ENCODE peak calls at places on chromosomes 3 and 15, in five cellular contexts. One of them, this sample, is unnamed.
A peak's percentile ranks its signal among the peaks of the same experiment; 100 is the strongest.

GRCh38 chr3:119221779-119222320 is 18.8 kb downstream of the B4GALT4 start:
- DNase-seq in T-helper 2 cell: no peak
- DNase-seq in cardiac fibroblast: no peak
- DNase-seq in germinal center: no peak
- DNase-seq in foreskin fibroblast: peak; percentile 35
- DNase-seq in this sample: peak; percentile 57

GRCh38 chr3:129549006-129549800 is 6.2 kb downstream of the H1-8 start:
- DNase-seq in cardiac fibroblast: peak; percentile 41
- DNase-seq in T-helper 2 cell: no peak
- DNase-seq in foreskin fibroblast: peak; percentile 53
- DNase-seq in germinal center: no peak
- DNase-seq in this sample: peak; percentile 5

GRCh38 chr3:45032113-45032512 is 6.0 kb downstream of the CLEC3B start:
- DNase-seq in cardiac fibroblast: no peak
- DNase-seq in germinal center: no peak
- DNase-seq in T-helper 2 cell: no peak
- DNase-seq in foreskin fibroblast: no peak
- DNase-seq in this sample: no peak

GRCh38 chr3:127796751-127797150 is 25.6 kb downstream of the MGLL start:
- DNase-seq in T-helper 2 cell: no peak
- DNase-seq in cardiac fibroblast: no peak
- DNase-seq in germinal center: no peak
- DNase-seq in foreskin fibroblast: no peak
- DNase-seq in this sample: no peak

GRCh38 chr3:38614091-38614490 is 35.4 kb downstream of the SCN5A start:
- DNase-seq in T-helper 2 cell: no peak
- DNase-seq in germinal center: no peak
- DNase-seq in foreskin fibroblast: no peak
- DNase-seq in cardiac fibroblast: no peak
- DNase-seq in this sample: no peak

GRCh38 chr3:13012228-13012691 is 61.0 kb downstream of the IQSEC1 start:
- DNase-seq in cardiac fibroblast: peak; percentile 50
- DNase-seq in T-helper 2 cell: no peak
- DNase-seq in foreskin fibroblast: peak; percentile 21
- DNase-seq in germinal center: peak; percentile 68
- DNase-seq in this sample: no peak

GRCh38 chr15:72338617-72339321 is 18.8 kb upstream of the CELF6 start:
- DNase-seq in foreskin fibroblast: peak; percentile 86
- DNase-seq in germinal center: no peak
- DNase-seq in cardiac fibroblast: peak; percentile 97
- DNase-seq in T-helper 2 cell: no peak
- DNase-seq in this sample: peak; percentile 99

GRCh38 chr3:161510510-161511260 is 14.1 kb downstream of the OTOL1 start:
- DNase-seq in T-helper 2 cell: no peak
- DNase-seq in germinal center: no peak
- DNase-seq in foreskin fibroblast: no peak
- DNase-seq in cardiac fibroblast: no peak
- DNase-seq in this sample: no peak

GRCh38 chr3:31423522-31423921 is 109.2 kb upstream of the STT3B start:
- DNase-seq in foreskin fibroblast: peak; percentile 75
- DNase-seq in germinal center: no peak
- DNase-seq in T-helper 2 cell: no peak
- DNase-seq in cardiac fibroblast: peak; percentile 41
- DNase-seq in this sample: no peak

GRCh38 chr3:56902468-56903159 is 100.9 kb upstream of the ARHGEF3 start:
- DNase-seq in T-helper 2 cell: no peak
- DNase-seq in germinal center: no peak
- DNase-seq in foreskin fibroblast: no peak
- DNase-seq in cardiac fibroblast: no peak
- DNase-seq in this sample: no peak

GRCh38 chr3:24128195-24129005 is 183.3 kb downstream of the NR1D2 start:
- DNase-seq in foreskin fibroblast: peak; percentile 66
- DNase-seq in T-helper 2 cell: no peak
- DNase-seq in cardiac fibroblast: peak; percentile 54
- DNase-seq in germinal center: no peak
- DNase-seq in this sample: peak; percentile 80

GRCh38 chr3:194203482-194204035 is 67.6 kb downstream of the HES1 start:
- DNase-seq in germinal center: peak; percentile 25
- DNase-seq in cardiac fibroblast: no peak
- DNase-seq in foreskin fibroblast: no peak
- DNase-seq in T-helper 2 cell: no peak
- DNase-seq in this sample: no peak

GRCh38 chr15:42335074-42335473 is 24.2 kb upstream of the CAPN3 start:
- DNase-seq in T-helper 2 cell: no peak
- DNase-seq in foreskin fibroblast: no peak
- DNase-seq in cardiac fibroblast: no peak
- DNase-seq in germinal center: no peak
- DNase-seq in this sample: no peak

GRCh38 chr15:39890640-39891039 is 29.4 kb downstream of the GPR176 start:
- DNase-seq in T-helper 2 cell: no peak
- DNase-seq in germinal center: no peak
- DNase-seq in cardiac fibroblast: no peak
- DNase-seq in foreskin fibroblast: no peak
- DNase-seq in this sample: no peak

GRCh38 chr15:48176097-48176496 is 2.0 kb downstream of the MYEF2 start:
- DNase-seq in foreskin fibroblast: no peak
- DNase-seq in germinal center: no peak
- DNase-seq in T-helper 2 cell: no peak
- DNase-seq in cardiac fibroblast: no peak
- DNase-seq in this sample: no peak

GRCh38 chr3:127954642-127955041 is 39.6 kb downstream of the KBTBD12 start:
- DNase-seq in germinal center: no peak
- DNase-seq in cardiac fibroblast: no peak
- DNase-seq in T-helper 2 cell: no peak
- DNase-seq in foreskin fibroblast: no peak
- DNase-seq in this sample: no peak

GRCh38 chr3:156957715-156958114 is 131.6 kb downstream of the LEKR1 start:
- DNase-seq in germinal center: no peak
- DNase-seq in cardiac fibroblast: no peak
- DNase-seq in T-helper 2 cell: no peak
- DNase-seq in foreskin fibroblast: no peak
- DNase-seq in this sample: no peak

GRCh38 chr15:48424076-48424475 is 92.8 kb downstream of the DUT start:
- DNase-seq in T-helper 2 cell: no peak
- DNase-seq in cardiac fibroblast: peak; percentile 45
- DNase-seq in germinal center: no peak
- DNase-seq in foreskin fibroblast: no peak
- DNase-seq in this sample: no peak

GRCh38 chr15:78382114-78382886 is 42.1 kb downstream of the CRABP1 start:
- DNase-seq in T-helper 2 cell: no peak
- DNase-seq in cardiac fibroblast: no peak
- DNase-seq in foreskin fibroblast: no peak
- DNase-seq in germinal center: no peak
- DNase-seq in this sample: no peak

GRCh38 chr3:71721721-71722157 is 3.5 kb downstream of the EIF4E3 start:
- DNase-seq in T-helper 2 cell: no peak
- DNase-seq in cardiac fibroblast: no peak
- DNase-seq in foreskin fibroblast: no peak
- DNase-seq in germinal center: no peak
- DNase-seq in this sample: no peak

GRCh38 chr15:52502608-52503007 is 26.1 kb downstream of the MYO5A start:
- DNase-seq in germinal center: no peak
- DNase-seq in foreskin fibroblast: no peak
- DNase-seq in cardiac fibroblast: no peak
- DNase-seq in T-helper 2 cell: no peak
- DNase-seq in this sample: no peak

GRCh38 chr3:100245932-100246331 is 14.9 kb upstream of the TBC1D23 start:
- DNase-seq in T-helper 2 cell: no peak
- DNase-seq in cardiac fibroblast: peak; percentile 52
- DNase-seq in foreskin fibroblast: peak; percentile 50
- DNase-seq in germinal center: no peak
- DNase-seq in this sample: no peak

GRCh38 chr3:4504340-4505261 is 11.5 kb downstream of the ITPR1 start:
- DNase-seq in cardiac fibroblast: peak; percentile 52
- DNase-seq in germinal center: no peak
- DNase-seq in foreskin fibroblast: no peak
- DNase-seq in T-helper 2 cell: no peak
- DNase-seq in this sample: no peak

GRCh38 chr3:151835751-151836550 is 22.0 kb downstream of the AADAC start:
- DNase-seq in T-helper 2 cell: no peak
- DNase-seq in germinal center: no peak
- DNase-seq in foreskin fibroblast: no peak
- DNase-seq in cardiac fibroblast: peak; percentile 65
- DNase-seq in this sample: no peak

GRCh38 chr15:69215636-69216035 is 55.2 kb downstream of the GLCE start:
- DNase-seq in germinal center: no peak
- DNase-seq in cardiac fibroblast: no peak
- DNase-seq in T-helper 2 cell: no peak
- DNase-seq in foreskin fibroblast: no peak
- DNase-seq in this sample: no peak

GRCh38 chr3:69095636-69096035 is 10.9 kb downstream of the ARL6IP5 start:
- DNase-seq in T-helper 2 cell: no peak
- DNase-seq in germinal center: no peak
- DNase-seq in cardiac fibroblast: no peak
- DNase-seq in foreskin fibroblast: no peak
- DNase-seq in this sample: no peak

GRCh38 chr15:43187544-43188155 is 2.4 kb downstream of the CCNDBP1 start:
- DNase-seq in T-helper 2 cell: no peak
- DNase-seq in foreskin fibroblast: peak; percentile 48
- DNase-seq in germinal center: peak; percentile 47
- DNase-seq in cardiac fibroblast: peak; percentile 71
- DNase-seq in this sample: peak; percentile 46

GRCh38 chr3:36893137-36893557 is 51.7 kb downstream of the TRANK1 start:
- DNase-seq in T-helper 2 cell: no peak
- DNase-seq in germinal center: peak; percentile 61
- DNase-seq in foreskin fibroblast: no peak
- DNase-seq in cardiac fibroblast: peak; percentile 92
- DNase-seq in this sample: peak; percentile 47

GRCh38 chr3:31880482-31881078 is 100.5 kb downstream of the OSBPL10 start:
- DNase-seq in cardiac fibroblast: no peak
- DNase-seq in germinal center: no peak
- DNase-seq in foreskin fibroblast: no peak
- DNase-seq in T-helper 2 cell: no peak
- DNase-seq in this sample: no peak

GRCh38 chr15:47384776-47385175 is 332.5 kb upstream of the SEMA6D start:
- DNase-seq in T-helper 2 cell: no peak
- DNase-seq in germinal center: no peak
- DNase-seq in foreskin fibroblast: no peak
- DNase-seq in cardiac fibroblast: peak; percentile 43
- DNase-seq in this sample: no peak

GRCh38 chr3:171904829-171905228 is 61.7 kb downstream of the TMEM212 start:
- DNase-seq in T-helper 2 cell: no peak
- DNase-seq in cardiac fibroblast: peak; percentile 1
- DNase-seq in foreskin fibroblast: peak; percentile 79
- DNase-seq in germinal center: no peak
- DNase-seq in this sample: no peak

GRCh38 chr3:84985795-84986194 is 27.0 kb downstream of the CADM2 start:
- DNase-seq in germinal center: no peak
- DNase-seq in T-helper 2 cell: no peak
- DNase-seq in cardiac fibroblast: no peak
- DNase-seq in foreskin fibroblast: no peak
- DNase-seq in this sample: no peak